ENCODE peak calls at places on chromosomes 7 and 10, in eight cellular contexts. Z is Calu3, O is heart right ventricle, U is GM12865, L is B cell, T is dorsolateral prefrontal cortex, Q is HFFc6, H is spleen. G is an unnamed sample.

GRCh38 chr7:142808802-142809583 is 38.2 kb downstream of the PRSS2 start:
- DNase-seq in Z (peak; percentile 45), O (no peak), U (peak; percentile 98), L (peak; percentile 77), T (no peak), Q (peak; percentile 49), H (peak; percentile 95), G (no peak)

GRCh38 chr10:88154596-88155250 is 291.3 kb downstream of the PTEN start:
- DNase-seq in Z (no peak), O (no peak), U (no peak), L (no peak), T (no peak), Q (peak; percentile 88), H (no peak), G (no peak)

GRCh38 chr7:111107989-111108388 is 17.1 kb downstream of the LRRN3 start:
- DNase-seq in Z (no peak), O (no peak), U (no peak), L (no peak), T (no peak), Q (no peak), H (no peak), G (no peak)

GRCh38 chr10:58781873-58782488 is 269.3 kb downstream of the BICC1 start:
- DNase-seq in Z (peak; percentile 23), O (no peak), U (peak; percentile 40), L (no peak), T (no peak), Q (peak; percentile 63), H (no peak), G (no peak)

GRCh38 chr10:110794808-110795207 is 76.9 kb upstream of the PDCD4 start:
- DNase-seq in Z (no peak), O (peak; percentile 43), U (no peak), L (no peak), T (peak; percentile 60), Q (no peak), H (no peak), G (no peak)

GRCh38 chr7:159070422-159071148 is 74.1 kb downstream of the VIPR2 start:
- DNase-seq in Z (no peak), O (no peak), U (peak; percentile 33), L (no peak), T (no peak), Q (no peak), H (no peak), G (no peak)

GRCh38 chr10:48289652-48290238 is 15.2 kb upstream of the FRMPD2 start:
- DNase-seq in Z (peak; percentile 69), O (peak; percentile 54), U (peak; percentile 82), L (peak; percentile 44), T (peak; percentile 72), Q (no peak), H (no peak), G (no peak)

GRCh38 chr7:32223721-32224120 is 153.5 kb upstream of the PDE1C start:
- DNase-seq in Z (no peak), O (no peak), U (no peak), L (no peak), T (no peak), Q (no peak), H (no peak), G (peak; percentile 50)

GRCh38 chr10:9613338-9613737 is 1404.3 kb upstream of the CELF2 start:
- DNase-seq in Z (no peak), O (no peak), U (peak; percentile 77), L (no peak), T (no peak), Q (no peak), H (no peak), G (no peak)

GRCh38 chr10:19845963-19846362 is 29.7 kb downstream of the PLXDC2 start:
- DNase-seq in Z (no peak), O (no peak), U (no peak), L (no peak), T (no peak), Q (no peak), H (no peak), G (no peak)

GRCh38 chr7:34060548-34060947 is 155.2 kb downstream of the BMPER start:
- DNase-seq in Z (no peak), O (no peak), U (no peak), L (no peak), T (no peak), Q (peak; percentile 83), H (no peak), G (no peak)

GRCh38 chr7:77954773-77955562 is 156.4 kb downstream of the PHTF2 start:
- DNase-seq in Z (no peak), O (no peak), U (no peak), L (no peak), T (no peak), Q (no peak), H (no peak), G (no peak)

GRCh38 chr7:44131173-44132009 is 8.0 kb upstream of the POLD2 start:
- DNase-seq in Z (no peak), O (no peak), U (peak; percentile 18), L (no peak), T (no peak), Q (no peak), H (no peak), G (no peak)

GRCh38 chr10:126111562-126111961 is 215.2 kb downstream of the FANK1 start:
- DNase-seq in Z (no peak), O (no peak), U (no peak), L (no peak), T (no peak), Q (no peak), H (no peak), G (no peak)

GRCh38 chr7:6160191-6160623 is 112.2 kb downstream of the CYTH3 start:
- DNase-seq in Z (peak; percentile 58), O (peak; percentile 71), U (no peak), L (peak; percentile 63), T (peak; percentile 63), Q (peak; percentile 76), H (no peak), G (no peak)

GRCh38 chr10:8910314-8910713 is 855.8 kb downstream of the GATA3 start:
- DNase-seq in Z (no peak), O (no peak), U (no peak), L (no peak), T (no peak), Q (no peak), H (no peak), G (no peak)

GRCh38 chr10:11746883-11747539 is 4.8 kb downstream of the ECHDC3 start:
- DNase-seq in Z (no peak), O (no peak), U (no peak), L (no peak), T (no peak), Q (no peak), H (peak; percentile 27), G (no peak)

GRCh38 chr7:116249969-116250553 is 39.7 kb downstream of the TES start:
- DNase-seq in Z (peak; percentile 32), O (no peak), U (peak; percentile 48), L (no peak), T (no peak), Q (peak; percentile 57), H (no peak), G (no peak)

GRCh38 chr7:93914581-93915066 is 6.9 kb upstream of the GNG11 start:
- DNase-seq in Z (peak; percentile 6), O (no peak), U (no peak), L (no peak), T (no peak), Q (peak; percentile 50), H (no peak), G (no peak)

GRCh38 chr7:85185355-85186082 is 1.3 kb downstream of the SEMA3D start:
- DNase-seq in Z (peak; percentile 24), O (peak; percentile 55), U (no peak), L (peak; percentile 18), T (peak; percentile 54), Q (peak; percentile 82), H (peak; percentile 79), G (peak; percentile 69)
- TF ChIP-seq CTCF in Z (no peak), O (no peak), U (no peak), L (no peak), T (no peak), Q (peak; percentile 47), H (no peak), G (no peak)

DNA sequence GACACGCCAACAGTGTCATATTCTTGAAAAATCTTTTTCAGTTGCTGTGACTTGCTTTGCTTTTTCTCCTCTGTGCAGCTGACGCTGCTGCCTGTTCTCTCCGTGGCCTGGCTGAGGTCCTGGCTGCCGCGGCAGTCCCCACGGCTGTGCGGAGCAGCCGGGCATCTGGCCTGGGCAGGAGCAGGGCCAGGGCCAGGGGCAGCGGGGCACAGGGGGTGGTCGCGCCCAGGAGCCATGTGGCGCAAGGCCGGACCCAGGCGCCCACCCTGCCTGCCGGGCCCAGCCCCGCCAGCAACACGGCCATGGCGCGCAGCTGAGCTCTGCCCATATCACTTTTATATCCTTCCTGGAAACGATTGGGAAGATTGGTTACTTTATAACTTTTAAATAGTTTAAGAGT is 109.4 kb upstream of the ACBD5 start:
- DNase-seq in Z (no peak), O (no peak), U (no peak), L (no peak), T (no peak), Q (no peak), H (no peak), G (no peak)
- TF ChIP-seq CTCF in Z (no peak), O (no peak), U (no peak), L (no peak), T (no peak), Q (no peak), H (no peak), G (no peak)

DNA sequence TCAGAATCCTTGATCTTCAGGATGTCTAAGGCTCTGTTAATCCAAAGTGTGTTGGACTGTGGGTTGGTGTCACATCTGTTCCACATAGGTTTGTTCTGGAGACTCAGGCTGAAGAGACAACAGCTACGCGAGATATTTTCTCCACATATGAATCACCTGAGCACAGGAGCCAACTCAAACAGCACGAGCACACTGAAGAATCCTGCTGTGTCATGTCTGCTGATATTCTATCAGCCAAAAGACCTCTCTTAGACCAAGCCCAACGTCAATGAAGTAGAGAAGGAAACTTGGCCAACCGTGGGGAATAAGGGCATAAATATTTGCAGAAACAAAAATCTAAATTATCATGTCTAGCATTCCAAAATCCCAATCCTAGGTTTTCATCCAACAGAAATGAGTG is 2.7 kb upstream of the TASOR2 start:
- DNase-seq in Z (no peak), O (no peak), U (no peak), L (no peak), T (no peak), Q (no peak), H (no peak), G (no peak)
- TF ChIP-seq CTCF in Z (no peak), O (no peak), U (no peak), L (no peak), T (no peak), Q (no peak), H (no peak), G (no peak)

DNA sequence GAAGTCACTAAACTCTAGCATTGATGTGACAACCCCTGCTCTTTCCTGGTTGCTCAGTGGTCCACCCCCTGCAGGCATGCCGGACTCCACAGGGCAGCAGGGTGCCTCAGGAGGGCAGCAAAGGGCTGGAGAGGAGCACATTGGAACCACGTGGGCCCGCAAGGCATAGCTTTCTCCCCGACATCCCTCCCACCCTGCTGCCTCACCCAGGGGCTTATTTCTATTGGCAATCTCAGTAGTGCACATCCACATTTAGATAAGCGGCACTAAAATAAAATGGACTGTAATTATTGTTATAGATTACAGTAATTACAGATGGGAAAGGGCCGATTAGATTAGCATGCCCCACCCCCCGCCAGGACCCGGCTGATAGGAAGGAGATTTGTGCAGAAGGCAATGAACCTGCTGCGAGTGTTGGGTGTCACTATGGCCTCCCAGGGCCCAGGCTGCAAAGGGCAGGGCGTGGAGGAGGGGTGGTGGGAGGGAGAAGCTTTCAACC is 580.1 kb downstream of the GRID1 start:
- DNase-seq in Z (peak; percentile 50), O (no peak), U (peak; percentile 22), L (no peak), T (no peak), Q (no peak), H (no peak), G (no peak)
- TF ChIP-seq CTCF in Z (no peak), O (peak; percentile 43), U (peak; percentile 33), L (no peak), T (peak; percentile 37), Q (no peak), H (no peak), G (peak; percentile 47)

GRCh38 chr7:7481801-7482200 is 53.9 kb downstream of the COL28A1 start:
- DNase-seq in Z (no peak), O (no peak), U (no peak), L (no peak), T (no peak), Q (no peak), H (no peak), G (no peak)
- TF ChIP-seq CTCF in Z (no peak), O (no peak), U (no peak), L (no peak), T (no peak), Q (no peak), H (no peak), G (no peak)

G was measured in type B pancreatic cell.